ENCODE peak calls at places on chromosomes 13 and 19, in eight cellular contexts. O is breast epithelium, N is AG04450, R is transverse colon, K is PC-9, M is heart left ventricle, G is fibroblast of lung, B is colonic mucosa. F is an unnamed sample.

GRCh38 chr13:30759748-30760147 is 24.4 kb downstream of the ALOX5AP start:
- DNase-seq in B (no peak), K (no peak), G (peak), M (no peak), O (no peak), N (no peak), R (no peak), F (no peak)

GRCh38 chr19:58212336-58213074 is 16.2 kb upstream of the ZNF544 start:
- DNase-seq in O (no peak), N (no peak), M (no peak), K (no peak), R (no peak), G (no peak), B (no peak), F (no peak)

GRCh38 chr13:48230541-48230940 is 2.5 kb upstream of the ITM2B start:
- DNase-seq in M (no peak), K (no peak), R (no peak), N (no peak), O (no peak), B (no peak), G (no peak), F (no peak)

GRCh38 chr19:14031719-14032480 is at the start of gene IL27RA:
- DNase-seq in N (no peak), K (peak), O (peak), G (peak), R (peak), M (peak), B (peak), F (peak)

GRCh38 chr19:55014714-55015113 is 23.4 kb downstream of the GP6 start:
- DNase-seq in N (no peak), B (no peak), G (no peak), K (no peak), M (peak), R (no peak), O (no peak), F (no peak)

GRCh38 chr19:29439688-29440550 is 85.9 kb upstream of the VSTM2B start:
- DNase-seq in N (no peak), R (no peak), M (no peak), B (no peak), O (no peak), K (no peak), G (no peak), F (no peak)

GRCh38 chr13:76683168-76683567 is 203.0 kb downstream of the KCTD12 start:
- DNase-seq in G (no peak), K (no peak), O (no peak), B (no peak), R (no peak), N (no peak), M (no peak), F (no peak)

GRCh38 chr13:31835932-31836331 is 96.6 kb downstream of the RXFP2 start:
- DNase-seq in N (peak), B (no peak), M (no peak), K (no peak), G (peak), O (no peak), R (no peak), F (peak)

GRCh38 chr19:49502866-49503581 is 6.8 kb downstream of the RPS11 start:
- DNase-seq in N (peak), B (no peak), G (peak), K (peak), R (peak), M (no peak), O (no peak), F (peak)

GRCh38 chr19:7000816-7001215 is 20.4 kb downstream of the MBD3L2B start:
- DNase-seq in O (no peak), K (no peak), N (no peak), R (no peak), G (no peak), M (no peak), B (no peak), F (no peak)

GRCh38 chr19:49971991-49972401 is 11.0 kb upstream of the SIGLEC11 start:
- DNase-seq in N (no peak), K (no peak), B (no peak), M (no peak), R (no peak), G (no peak), O (no peak), F (no peak)

GRCh38 chr13:106513025-106513424 is 22.4 kb downstream of the EFNB2 start:
- DNase-seq in N (no peak), O (no peak), B (no peak), M (no peak), R (no peak), G (peak), K (no peak), F (no peak)

GRCh38 chr13:40217675-40218074 is 448.8 kb downstream of the FOXO1 start:
- DNase-seq in N (no peak), R (no peak), B (no peak), M (no peak), O (no peak), G (no peak), K (no peak), F (no peak)

GRCh38 chr19:14471436-14472187 is 3.5 kb downstream of the PTGER1 start:
- DNase-seq in R (no peak), G (no peak), N (no peak), K (no peak), B (no peak), M (no peak), O (no peak), F (no peak)

GRCh38 chr13:99505814-99506269 is 4.6 kb downstream of the TM9SF2 start:
- DNase-seq in N (no peak), M (no peak), B (no peak), K (no peak), G (peak), O (no peak), R (no peak), F (no peak)

GRCh38 chr19:47305309-47305751 is 4.3 kb upstream of the C5AR1 start:
- DNase-seq in O (no peak), M (peak), N (peak), K (peak), B (peak), G (peak), R (peak), F (peak)

GRCh38 chr19:38266981-38267597 is 2.7 kb downstream of the SPINT2 start:
- DNase-seq in O (peak), N (peak), G (peak), M (no peak), K (peak), B (peak), R (peak), F (peak)

GRCh38 chr19:56839665-56840451 is 668 bp downstream of the PEG3 start:
- DNase-seq in B (peak), K (no peak), M (peak), O (peak), N (no peak), G (peak), R (peak), F (no peak)

GRCh38 chr13:110346661-110347067 is 39.6 kb downstream of the COL4A2 start:
- DNase-seq in B (peak), G (no peak), N (no peak), K (peak), R (peak), M (no peak), O (no peak), F (peak)

GRCh38 chr13:48160879-48161278 is 66.0 kb upstream of the MED4 start:
- DNase-seq in K (no peak), G (peak), R (no peak), N (no peak), O (no peak), M (no peak), B (no peak), F (peak)

GRCh38 chr13:74644239-74644638 is 510.0 kb upstream of the KLF12 start:
- DNase-seq in M (no peak), K (no peak), R (no peak), B (no peak), G (peak), O (no peak), N (no peak), F (no peak)

GRCh38 chr13:27442071-27442647 is 8.2 kb downstream of the MTIF3 start:
- DNase-seq in O (no peak), B (peak), M (no peak), K (no peak), G (no peak), N (no peak), R (peak), F (no peak)

GRCh38 chr13:75263741-75264407 is 218.1 kb downstream of the TBC1D4 start:
- DNase-seq in O (no peak), B (no peak), K (no peak), R (no peak), N (no peak), M (no peak), G (peak), F (no peak)

GRCh38 chr19:49859838-49860715 is 7.3 kb downstream of the PNKP start:
- DNase-seq in G (no peak), N (no peak), B (no peak), K (no peak), R (no peak), M (no peak), O (no peak), F (no peak)

GRCh38 chr13:61575941-61576340 is 160.3 kb upstream of the PCDH20 start:
- DNase-seq in B (no peak), M (no peak), R (no peak), K (no peak), N (no peak), G (no peak), O (no peak), F (no peak)

GRCh38 chr13:37954191-37954590 is 84.6 kb upstream of the TRPC4 start:
- DNase-seq in M (no peak), K (peak), G (no peak), R (no peak), O (no peak), B (no peak), N (no peak), F (peak)

GRCh38 chr19:17327654-17328516 is 6.8 kb downstream of the ANO8 start:
- DNase-seq in O (peak), K (peak), G (no peak), N (no peak), M (no peak), R (peak), B (peak), F (peak)
- TF ChIP-seq CTCF in O (no peak), K (peak), G (no peak), N (peak), M (no peak), R (peak), B (peak), F (no peak)

GRCh38 chr13:42001580-42001979 is 40.7 kb upstream of the VWA8 start:
- DNase-seq in B (no peak), O (no peak), K (no peak), M (no peak), G (peak), N (peak), R (no peak), F (peak)

GRCh38 chr13:41991936-41992335 is 31.0 kb upstream of the VWA8 start:
- DNase-seq in R (no peak), N (no peak), O (no peak), G (no peak), M (no peak), B (no peak), K (no peak), F (no peak)

GRCh38 chr13:42000836-42001235 is 39.9 kb upstream of the VWA8 start:
- DNase-seq in R (no peak), K (no peak), N (no peak), B (no peak), O (no peak), M (no peak), G (peak), F (no peak)

DNA sequence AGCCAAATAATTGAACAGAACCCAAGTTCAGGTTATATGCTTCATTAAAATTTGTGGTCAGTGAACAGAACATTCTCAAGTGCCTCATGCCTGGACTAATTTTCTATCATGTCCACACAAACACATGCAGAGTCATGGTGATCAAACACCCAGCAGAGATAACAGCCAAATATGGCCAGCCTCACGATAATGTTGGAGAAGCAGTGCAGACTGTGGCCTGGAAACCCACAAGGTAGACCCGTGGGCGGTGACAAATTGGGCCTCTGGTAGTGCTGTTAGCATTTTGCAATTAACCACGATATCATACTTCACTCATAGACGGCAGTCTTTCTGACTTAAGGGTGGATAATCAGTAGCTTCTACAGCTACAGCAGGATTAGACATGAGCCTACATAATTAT is 35.0 kb upstream of the VWA8 start:
- DNase-seq in O (no peak), M (no peak), R (no peak), K (no peak), B (no peak), G (peak), N (no peak), F (no peak)
- H3K27ac ChIP-seq in O (no peak), M (no peak), R (no peak), K (no peak), B (no peak), G (no peak), N (no peak), F (no peak)

DNA sequence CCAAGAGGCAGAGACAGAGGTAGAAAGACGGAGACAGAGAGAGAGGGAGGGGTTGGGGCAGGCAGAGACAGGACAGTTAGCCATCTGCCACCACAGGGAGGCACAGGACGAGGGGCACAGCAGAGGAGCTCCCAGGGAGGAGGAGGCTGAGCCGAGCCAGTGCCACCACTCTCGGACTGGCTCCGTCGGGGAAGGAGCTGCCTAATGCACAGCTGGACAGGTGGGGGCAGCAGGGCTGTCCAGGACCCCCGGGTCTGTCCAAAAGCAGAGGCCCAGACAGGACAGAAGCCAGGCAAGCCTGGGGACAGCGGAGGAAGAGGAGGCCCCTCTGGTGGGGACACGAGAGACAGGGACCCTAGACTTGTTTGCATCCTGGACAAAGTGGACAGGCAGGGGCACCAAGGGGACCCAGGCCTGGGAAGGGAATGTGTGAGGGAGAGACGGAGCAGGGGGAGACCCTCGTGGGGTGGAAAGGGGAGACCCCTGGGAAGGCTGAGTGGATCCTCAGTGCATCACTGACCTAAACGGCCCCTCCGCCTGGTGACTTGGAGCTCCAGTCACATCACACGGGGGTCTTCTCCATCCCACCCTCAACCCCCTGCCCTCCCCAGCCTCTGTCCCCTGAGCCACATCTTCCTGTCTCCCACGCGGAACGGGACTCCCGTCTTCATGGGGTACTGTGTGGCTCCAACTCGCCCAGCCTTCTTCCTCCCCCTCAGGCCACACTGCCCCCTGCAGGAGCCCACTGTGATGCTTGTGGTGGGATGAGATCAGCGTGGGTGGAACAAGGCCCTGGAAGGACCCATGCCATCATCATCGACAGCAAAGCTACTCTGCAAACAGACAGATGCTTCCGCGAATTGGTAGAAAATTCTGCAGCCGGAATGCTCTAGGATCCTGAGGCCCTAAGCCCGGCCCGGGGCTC is 889 bp downstream of the F10 start:
- DNase-seq in G (no peak), B (no peak), M (no peak), K (no peak), O (no peak), R (no peak), N (no peak), F (no peak)
- TF ChIP-seq CTCF in G (no peak), B (no peak), M (peak), K (peak), O (no peak), R (no peak), N (peak), F (no peak)

DNA sequence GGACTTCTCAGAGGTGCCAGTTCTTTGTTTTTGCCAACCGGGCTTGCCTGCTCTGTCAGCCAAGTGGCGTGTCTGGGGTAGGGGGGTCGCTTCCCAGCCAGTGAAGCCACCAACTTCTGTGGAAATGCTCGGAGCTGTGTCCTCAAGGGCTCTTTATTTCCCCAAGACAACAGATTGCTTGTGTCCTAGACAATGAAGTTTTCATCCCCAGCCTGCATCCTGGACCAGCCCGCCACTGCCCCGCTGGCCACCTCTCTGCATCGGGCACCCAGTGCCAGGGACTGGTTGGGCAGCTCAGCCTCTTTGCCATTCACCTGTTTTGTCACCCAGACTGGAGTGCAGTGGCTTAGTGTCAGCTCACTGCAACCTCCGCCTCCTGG is 3.7 kb downstream of the RAB11B start:
- DNase-seq in B (no peak), N (no peak), R (no peak), K (no peak), M (no peak), G (no peak), O (peak), F (no peak)
- H3K27ac ChIP-seq in B (peak), N (no peak), R (peak), K (peak), M (peak), G (no peak), O (peak), F (peak)

F was measured in RWPE1.